ENCODE peak calls at places on chromosomes 1 and 21, in six cellular contexts. E is effector CD4-positive, alpha-beta T cell; Q is uterus; N is H4; X is endothelial cell; J is occipital lobe. D is an unnamed sample.

GRCh38 chr1:231414260-231415016 is 7.6 kb downstream of the EGLN1 start:
- DNase-seq in E (no peak), Q (no peak), N (no peak), X (no peak), J (no peak), D (no peak)

GRCh38 chr1:11281518-11282331 is 8.7 kb downstream of the UBIAD1 start:
- DNase-seq in E (no peak), Q (no peak), N (no peak), X (no peak), J (no peak), D (no peak)

GRCh38 chr1:7902478-7903084 is 38.1 kb downstream of the TNFRSF9 start:
- DNase-seq in E (peak), Q (peak), N (peak), X (peak), J (no peak), D (peak)

GRCh38 chr1:25617626-25618432 is 1.2 kb downstream of the MAN1C1 start:
- DNase-seq in E (no peak), Q (no peak), N (no peak), X (peak), J (no peak), D (no peak)

GRCh38 chr1:31931241-31932225 is 6.6 kb downstream of the PTP4A2 start:
- DNase-seq in E (no peak), Q (no peak), N (peak), X (no peak), J (no peak), D (no peak)

GRCh38 chr1:2204384-2205190 is 10.0 kb upstream of the FAAP20 start:
- DNase-seq in E (no peak), Q (peak), N (no peak), X (peak), J (no peak), D (peak)

GRCh38 chr21:37800496-37801061 is 115.7 kb downstream of the KCNJ6 start:
- DNase-seq in E (no peak), Q (no peak), N (no peak), X (no peak), J (no peak), D (no peak)

GRCh38 chr21:29613021-29613420 is 314.3 kb downstream of the BACH1 start:
- DNase-seq in E (no peak), Q (no peak), N (no peak), X (no peak), J (no peak), D (peak)

GRCh38 chr21:46063734-46064680 is 33.9 kb upstream of the COL6A2 start:
- DNase-seq in E (no peak), Q (peak), N (no peak), X (no peak), J (no peak), D (no peak)

GRCh38 chr1:224377676-224378006 is 21.0 kb downstream of the CNIH4 start:
- DNase-seq in E (no peak), Q (no peak), N (peak), X (no peak), J (no peak), D (peak)

GRCh38 chr1:226985839-226986463 is 45.9 kb downstream of the COQ8A start:
- DNase-seq in E (no peak), Q (no peak), N (no peak), X (no peak), J (no peak), D (no peak)

GRCh38 chr1:87508247-87508646 is 179.6 kb downstream of the LMO4 start:
- DNase-seq in E (no peak), Q (no peak), N (no peak), X (no peak), J (no peak), D (no peak)

GRCh38 chr1:204081791-204082513 is 9.0 kb downstream of the SOX13 start:
- DNase-seq in E (no peak), Q (peak), N (no peak), X (no peak), J (no peak), D (no peak)

GRCh38 chr1:62852253-62852652 is 68.3 kb downstream of the ATG4C start:
- DNase-seq in E (no peak), Q (no peak), N (no peak), X (no peak), J (no peak), D (no peak)

D was measured in K562.